ENCODE peak calls at places on chromosomes 3 and 15, in eight cellular contexts. J is SW480, F is endothelial cell, Z is NCI-H82, N is EH, K is aorta, U is HEK293T, E is SJSA1. X is an unnamed sample.

GRCh38 chr3:107761391-107761790 is 238.6 kb downstream of the BBX start:
- DNase-seq in F (no peak), K (no peak), Z (no peak), U (no peak), N (no peak), E (no peak), J (no peak), X (no peak)

GRCh38 chr3:172201136-172201989 is 162.0 kb downstream of the FNDC3B start:
- DNase-seq in N (peak; percentile 96), K (peak; percentile 90), E (peak; percentile 66), U (no peak), J (no peak), Z (no peak), F (no peak), X (no peak)

GRCh38 chr15:63583027-63583426 is 14.2 kb upstream of the FBXL22 start:
- DNase-seq in F (no peak), E (no peak), N (peak; percentile 89), K (no peak), U (no peak), Z (peak; percentile 13), J (no peak), X (no peak)

GRCh38 chr15:40283615-40284306 is 897 bp upstream of the ANKRD63 start:
- DNase-seq in E (no peak), J (no peak), N (no peak), Z (no peak), K (no peak), F (no peak), U (no peak), X (no peak)

GRCh38 chr3:128388932-128389331 is 77.8 kb downstream of the DNAJB8 start:
- DNase-seq in N (no peak), U (no peak), J (no peak), E (no peak), F (no peak), Z (no peak), K (no peak), X (no peak)

GRCh38 chr15:38683382-38684242 is 119.0 kb upstream of the RASGRP1 start:
- DNase-seq in J (peak; percentile 38), E (peak; percentile 33), F (peak; percentile 62), Z (peak; percentile 68), U (peak; percentile 27), K (no peak), N (peak; percentile 71), X (peak; percentile 38)

GRCh38 chr3:187256217-187256616 is 35.3 kb downstream of the MASP1 start:
- DNase-seq in N (no peak), F (no peak), E (peak; percentile 75), Z (no peak), J (no peak), U (no peak), K (no peak), X (no peak)

GRCh38 chr3:9916734-9917680 is at the start of gene IL17RC:
- DNase-seq in E (peak; percentile 69), U (peak; percentile 80), J (peak; percentile 85), Z (peak; percentile 94), K (peak; percentile 92), F (peak; percentile 64), N (peak; percentile 91), X (peak; percentile 83)

GRCh38 chr15:62946940-62947339 is 95.6 kb upstream of the TPM1 start:
- DNase-seq in K (no peak), U (no peak), E (no peak), J (no peak), F (no peak), Z (no peak), N (no peak), X (no peak)

GRCh38 chr3:121651684-121652083 is 9.0 kb downstream of the HCLS1 start:
- DNase-seq in U (no peak), F (no peak), E (no peak), K (no peak), Z (peak; percentile 16), J (no peak), N (peak; percentile 24), X (no peak)

GRCh38 chr3:142315083-142315482 is 89.7 kb upstream of the GK5 start:
- DNase-seq in F (no peak), J (no peak), K (no peak), N (peak; percentile 93), U (no peak), Z (no peak), E (peak; percentile 68), X (no peak)

GRCh38 chr3:28250999-28251398 is 9.6 kb downstream of the CMC1 start:
- DNase-seq in E (no peak), N (peak; percentile 35), U (no peak), Z (no peak), F (no peak), J (no peak), K (no peak), X (no peak)

GRCh38 chr15:77181305-77182074 is 110.6 kb upstream of the TSPAN3 start:
- DNase-seq in J (no peak), Z (no peak), K (no peak), N (no peak), U (no peak), E (no peak), F (no peak), X (no peak)

GRCh38 chr3:37310666-37311050 is 136.3 kb upstream of the LRRFIP2 start:
- DNase-seq in J (no peak), E (no peak), F (no peak), U (no peak), Z (no peak), K (no peak), N (no peak), X (no peak)

GRCh38 chr3:157282261-157283191 is 122.6 kb upstream of the CCNL1 start:
- DNase-seq in N (peak; percentile 96), U (no peak), K (no peak), F (no peak), J (no peak), E (peak; percentile 5), Z (no peak), X (no peak)

GRCh38 chr3:133159498-133160475 is 121.6 kb downstream of the TMEM108 start:
- DNase-seq in U (no peak), J (no peak), E (no peak), N (no peak), Z (no peak), F (no peak), K (no peak), X (no peak)

GRCh38 chr15:66749841-66750575 is 48.0 kb downstream of the SMAD6 start:
- DNase-seq in U (no peak), N (peak; percentile 66), J (peak; percentile 42), K (no peak), E (peak; percentile 51), Z (no peak), F (no peak), X (peak; percentile 58)

GRCh38 chr3:149449799-149450198 is 24.7 kb upstream of the TM4SF4 start:
- DNase-seq in E (no peak), K (no peak), Z (no peak), U (no peak), N (peak; percentile 57), F (no peak), J (peak; percentile 13), X (no peak)

GRCh38 chr3:56190130-56190529 is 278.1 kb downstream of the ERC2 start:
- DNase-seq in N (no peak), Z (no peak), K (no peak), J (no peak), E (no peak), U (no peak), F (no peak), X (no peak)

GRCh38 chr3:142088522-142088921 is 60.8 kb downstream of the TFDP2 start:
- DNase-seq in U (no peak), K (no peak), J (no peak), N (peak; percentile 78), E (no peak), Z (no peak), F (no peak), X (peak; percentile 21)

GRCh38 chr3:14281053-14281452 is 102.4 kb downstream of the LSM3 start:
- DNase-seq in N (no peak), Z (no peak), K (no peak), U (no peak), J (no peak), E (no peak), F (no peak), X (no peak)

GRCh38 chr15:89797678-89798201 is 16.9 kb downstream of the ANPEP start:
- DNase-seq in Z (no peak), U (no peak), K (no peak), E (no peak), J (no peak), N (no peak), F (no peak), X (no peak)

GRCh38 chr3:122824465-122825379 is 29.9 kb downstream of the SLC49A4 start:
- DNase-seq in Z (no peak), U (peak; percentile 14), N (peak; percentile 76), E (no peak), K (no peak), J (peak; percentile 83), F (no peak), X (no peak)

GRCh38 chr3:44060164-44060563 is 181.5 kb upstream of the TOPAZ1 start:
- DNase-seq in K (no peak), Z (no peak), U (no peak), J (no peak), E (no peak), N (no peak), F (no peak), X (no peak)

GRCh38 chr3:29694783-29695182 is 413.9 kb downstream of the RBMS3 start:
- DNase-seq in J (peak; percentile 52), K (no peak), E (peak; percentile 81), F (no peak), N (peak; percentile 95), Z (no peak), U (no peak), X (peak; percentile 85)

GRCh38 chr3:79506751-79507150 is 261.0 kb downstream of the ROBO1 start:
- DNase-seq in E (no peak), F (no peak), J (peak; percentile 6), U (no peak), K (no peak), Z (peak; percentile 10), N (no peak), X (no peak)

GRCh38 chr3:61505197-61505596 is 56.2 kb upstream of the PTPRG start:
- DNase-seq in J (no peak), F (no peak), N (peak; percentile 3), E (no peak), K (no peak), Z (no peak), U (no peak), X (no peak)

GRCh38 chr3:62873672-62874397 is 1.4 kb downstream of the CADPS start:
- DNase-seq in J (peak; percentile 44), U (peak; percentile 46), Z (peak; percentile 85), N (peak; percentile 3), K (no peak), E (no peak), F (peak; percentile 58), X (peak; percentile 13)

GRCh38 chr3:161388860-161389259 is 17.5 kb upstream of the SPTSSB start:
- DNase-seq in U (no peak), Z (no peak), N (peak; percentile 86), J (no peak), K (no peak), F (no peak), E (no peak), X (no peak)

GRCh38 chr15:59741274-59741906 is 52.3 kb upstream of the BNIP2 start:
- DNase-seq in J (peak; percentile 39), Z (peak; percentile 90), U (peak; percentile 60), N (peak; percentile 34), K (no peak), E (no peak), F (peak; percentile 25), X (peak; percentile 40)

GRCh38 chr15:100878601-100879000 is 1.0 kb upstream of the ALDH1A3 start:
- DNase-seq in J (no peak), F (no peak), E (no peak), N (no peak), U (no peak), K (no peak), Z (peak; percentile 27), X (no peak)